ENCODE peak calls at places on chromosomes 5 and 9, in five cellular contexts. W is IMR-90; A is GM19239; V is activated effector memory CD4-positive, alpha-beta T cell treated with Interleukin-2 at 50 U/mL for 16 hours; P is activated CD8-positive, alpha-beta memory T cell treated with anti-CD3 and anti-CD28 coated beads, Interleukin-2, amount 50 U/mL, for 4 hours. E is an unnamed sample.

GRCh38 chr5:170147051-170147785 is 41.5 kb downstream of the FOXI1 start:
- DNase-seq in W (no peak), P (no peak), A (no peak), V (no peak), E (no peak)

GRCh38 chr5:138632900-138633489 is 57.8 kb upstream of the HSPA9 start:
- DNase-seq in V (no peak), P (no peak), W (peak), A (peak), E (peak)

GRCh38 chr9:98944130-98945074 is 695 bp downstream of the COL15A1 start:
- DNase-seq in W (no peak), A (no peak), P (no peak), V (no peak), E (peak)

GRCh38 chr9:20524776-20525175 is 97.5 kb downstream of the MLLT3 start:
- DNase-seq in P (no peak), A (no peak), V (no peak), W (no peak), E (no peak)

GRCh38 chr9:86575825-86576488 is 221.7 kb upstream of the TUT7 start:
- DNase-seq in W (no peak), P (no peak), A (no peak), V (no peak), E (no peak)

GRCh38 chr9:77899679-77900354 is 131.8 kb downstream of the GNAQ start:
- DNase-seq in A (no peak), V (no peak), W (peak), P (no peak), E (peak)

GRCh38 chr9:74974558-74974957 is 21.8 kb upstream of the C9orf40 start:
- DNase-seq in P (no peak), W (no peak), V (no peak), A (no peak), E (no peak)

GRCh38 chr9:86795047-86795437 is 152.3 kb downstream of the GAS1 start:
- DNase-seq in V (no peak), W (no peak), P (no peak), A (no peak), E (no peak)

GRCh38 chr5:80141147-80141671 is 106.1 kb downstream of the THBS4 start:
- DNase-seq in W (peak), P (no peak), V (no peak), A (no peak), E (no peak)

GRCh38 chr5:132101385-132101880 is 27.8 kb downstream of the CSF2 start:
- DNase-seq in A (no peak), V (no peak), P (no peak), W (no peak), E (no peak)

GRCh38 chr5:83151821-83152220 is 74.5 kb downstream of the XRCC4 start:
- DNase-seq in P (no peak), V (no peak), A (no peak), W (peak), E (peak)

GRCh38 chr5:80216753-80217596 is 38.9 kb downstream of the SERINC5 start:
- DNase-seq in W (no peak), V (no peak), A (no peak), P (peak), E (no peak)

GRCh38 chr5:90709323-90710148 is 150.9 kb downstream of the ADGRV1 start:
- DNase-seq in V (no peak), P (no peak), W (peak), A (peak), E (peak)

GRCh38 chr9:127138444-127138843 is 16.0 kb upstream of the ANGPTL2 start:
- DNase-seq in A (no peak), P (no peak), V (no peak), W (no peak), E (no peak)

GRCh38 chr5:149367249-149367971 is 9.6 kb downstream of the PCYOX1L start:
- DNase-seq in P (peak), W (peak), A (peak), V (peak), E (peak)

GRCh38 chr5:75681125-75681830 is 36.0 kb downstream of the POC5 start:
- DNase-seq in P (no peak), W (peak), V (no peak), A (no peak), E (peak)

GRCh38 chr9:128979111-128979510 is 31.6 kb downstream of the NUP188 start:
- DNase-seq in P (no peak), A (no peak), W (no peak), V (no peak), E (no peak)

GRCh38 chr5:138024117-138024516 is 8.8 kb downstream of the FAM13B start:
- DNase-seq in P (no peak), V (no peak), W (peak), A (no peak), E (no peak)

GRCh38 chr9:7316458-7316795 is 483.2 kb downstream of the DMAC1 start:
- DNase-seq in V (no peak), A (no peak), P (no peak), W (no peak), E (no peak)

GRCh38 chr5:115812372-115812771 is 4.1 kb downstream of the CDO1 start:
- DNase-seq in V (no peak), A (no peak), P (no peak), W (no peak), E (no peak)

GRCh38 chr5:180086816-180087426 is 15.4 kb upstream of the RNF130 start:
- DNase-seq in V (no peak), P (no peak), W (no peak), A (no peak), E (no peak)

GRCh38 chr5:143148461-143149170 is 254.9 kb downstream of the NR3C1 start:
- DNase-seq in W (peak), P (no peak), V (no peak), A (no peak), E (peak)

GRCh38 chr9:121609845-121610637 is 41.4 kb upstream of the DAB2IP start:
- DNase-seq in W (peak), P (no peak), V (no peak), A (no peak), E (peak)

GRCh38 chr5:58261605-58262004 is 198.3 kb downstream of the PLK2 start:
- DNase-seq in W (peak), V (no peak), A (no peak), P (no peak), E (peak)

GRCh38 chr5:124962735-124963134 is 216.3 kb upstream of the ZNF608 start:
- DNase-seq in V (no peak), A (no peak), W (no peak), P (no peak), E (no peak)

GRCh38 chr5:56506586-56506985 is 273.5 kb upstream of the ANKRD55 start:
- DNase-seq in P (no peak), A (no peak), V (no peak), W (peak), E (peak)

GRCh38 chr5:81164936-81165335 is 68.2 kb upstream of the CKMT2 start:
- DNase-seq in A (no peak), P (no peak), V (no peak), W (peak), E (peak)

GRCh38 chr9:38216572-38216971 is 147.5 kb upstream of the SHB start:
- DNase-seq in P (no peak), W (no peak), A (no peak), V (no peak), E (no peak)

GRCh38 chr9:127880143-127880542 is 2.7 kb upstream of the AK1 start:
- DNase-seq in P (no peak), W (no peak), V (no peak), A (no peak), E (no peak)

GRCh38 chr5:1008451-1009358 is at the start of gene NKD2:
- DNase-seq in A (peak), W (no peak), P (peak), V (no peak), E (peak)

GRCh38 chr5:172878585-172879433 is 44.8 kb downstream of the ERGIC1 start:
- DNase-seq in W (peak), V (no peak), P (no peak), A (no peak), E (no peak)

GRCh38 chr9:17810728-17811634 is 232.1 kb downstream of the SH3GL2 start:
- DNase-seq in A (peak), V (no peak), W (peak), P (no peak), E (peak)

GRCh38 chr5:90293931-90294330 is 115.6 kb downstream of the CETN3 start:
- DNase-seq in A (no peak), P (no peak), W (peak), V (no peak), E (peak)

GRCh38 chr5:169964247-169964646 is 16.0 kb downstream of the INSYN2B start:
- DNase-seq in A (no peak), W (no peak), V (no peak), P (no peak), E (no peak)

GRCh38 chr9:38432922-38433510 is 8.8 kb upstream of the IGFBPL1 start:
- DNase-seq in V (no peak), W (peak), P (no peak), A (no peak), E (peak)

GRCh38 chr9:113805753-113806152 is 70.4 kb upstream of the ZNF618 start:
- DNase-seq in W (no peak), P (no peak), V (no peak), A (no peak), E (no peak)